ENCODE peak calls at places on chromosomes 5 and 9, in ten cellular contexts. B is WTC11; E is uterus; F is astrocyte of the spinal cord; G is stimulated activated CD8-positive, alpha-beta memory T cell treated with anti-CD3 and anti-CD28 coated beads, Interleukin-2, amount 100 ng/mL, for 48 hours; J is aorta; D is CD8-positive, alpha-beta T cell; H is vagina; Y is pancreas; V is substantia nigra. R is an unnamed sample.

GRCh38 chr9:89658931-89659330 is 54.1 kb downstream of the GADD45G start:
- DNase-seq in B (no peak), E (no peak), F (no peak), G (no peak), J (no peak), D (no peak), H (no peak), Y (no peak), V (no peak), R (no peak)

GRCh38 chr5:65663804-65664521 is 39.1 kb downstream of the SHLD3 start:
- DNase-seq in B (no peak), E (no peak), F (peak), G (no peak), J (no peak), D (no peak), H (no peak), Y (no peak), V (no peak), R (peak)

GRCh38 chr5:103927739-103928138 is 365.1 kb upstream of the NUDT12 start:
- DNase-seq in B (no peak), E (no peak), F (no peak), G (no peak), J (no peak), D (no peak), H (no peak), Y (no peak), V (no peak), R (no peak)

GRCh38 chr5:67010684-67011409 is 185.8 kb downstream of the CD180 start:
- DNase-seq in B (no peak), E (no peak), F (peak), G (peak), J (peak), D (no peak), H (no peak), Y (no peak), V (no peak), R (peak)

GRCh38 chr9:111896942-111897830 is 572 bp downstream of the UGCG start:
- DNase-seq in B (peak), E (peak), F (peak), G (peak), J (peak), D (peak), H (no peak), Y (peak), V (no peak), R (no peak)

GRCh38 chr5:139394123-139394653 is 716 bp downstream of the PROB1 start:
- DNase-seq in B (peak), E (peak), F (no peak), G (no peak), J (peak), D (no peak), H (no peak), Y (no peak), V (no peak), R (no peak)

GRCh38 chr9:137433349-137433915 is 7.7 kb downstream of the ENTPD8 start:
- DNase-seq in B (no peak), E (no peak), F (no peak), G (no peak), J (peak), D (no peak), H (no peak), Y (no peak), V (no peak), R (no peak)

GRCh38 chr9:79670269-79670961 is 98.7 kb downstream of the TLE4 start:
- DNase-seq in B (no peak), E (no peak), F (no peak), G (no peak), J (no peak), D (no peak), H (no peak), Y (no peak), V (no peak), R (peak)

GRCh38 chr9:4781408-4781807 is 11.3 kb upstream of the RCL1 start:
- DNase-seq in B (no peak), E (no peak), F (no peak), G (no peak), J (no peak), D (no peak), H (no peak), Y (no peak), V (no peak), R (no peak)